ENCODE peak calls at places on chromosomes 1 and 21, in five cellular contexts. One of them, this sample, is unnamed.

GRCh38 chr1:234270581-234271242 is 102.5 kb upstream of the COA6 start:
- DNase-seq in cardiac muscle cell: no peak
- DNase-seq in GM23338: no peak
- DNase-seq in fibroblast of lung: no peak
- DNase-seq in RWPE1: no peak
- DNase-seq in this sample: no peak

GRCh38 chr1:1281533-1282321 is 1.5 kb downstream of the SCNN1D start:
- DNase-seq in cardiac muscle cell: no peak
- DNase-seq in RWPE1: no peak
- DNase-seq in fibroblast of lung: no peak
- DNase-seq in GM23338: no peak
- DNase-seq in this sample: no peak

GRCh38 chr1:37945743-37946702 is 830 bp downstream of the INPP5B start:
- DNase-seq in cardiac muscle cell: no peak
- DNase-seq in fibroblast of lung: peak
- DNase-seq in RWPE1: no peak
- DNase-seq in GM23338: peak
- DNase-seq in this sample: peak

GRCh38 chr1:40039757-40040510 is 595 bp upstream of the CAP1 start:
- DNase-seq in GM23338: peak
- DNase-seq in cardiac muscle cell: peak
- DNase-seq in RWPE1: peak
- DNase-seq in fibroblast of lung: peak
- DNase-seq in this sample: peak

GRCh38 chr1:110477445-110477957 is 26.6 kb downstream of the PROK1 start:
- DNase-seq in fibroblast of lung: no peak
- DNase-seq in RWPE1: no peak
- DNase-seq in cardiac muscle cell: no peak
- DNase-seq in GM23338: peak
- DNase-seq in this sample: no peak

GRCh38 chr1:7680791-7681165 is 90.3 kb upstream of the VAMP3 start:
- DNase-seq in RWPE1: no peak
- DNase-seq in cardiac muscle cell: no peak
- DNase-seq in fibroblast of lung: no peak
- DNase-seq in GM23338: peak
- DNase-seq in this sample: no peak

GRCh38 chr21:15521644-15522001 is 208.2 kb upstream of the USP25 start:
- DNase-seq in fibroblast of lung: no peak
- DNase-seq in RWPE1: no peak
- DNase-seq in cardiac muscle cell: no peak
- DNase-seq in GM23338: no peak
- DNase-seq in this sample: no peak

GRCh38 chr1:27602510-27603319 is 1.2 kb downstream of the AHDC1 start:
- DNase-seq in GM23338: peak
- DNase-seq in fibroblast of lung: no peak
- DNase-seq in cardiac muscle cell: peak
- DNase-seq in RWPE1: peak
- DNase-seq in this sample: no peak

GRCh38 chr1:220628431-220628830 is 61.7 kb upstream of the C1orf115 start:
- DNase-seq in GM23338: peak
- DNase-seq in fibroblast of lung: no peak
- DNase-seq in RWPE1: no peak
- DNase-seq in cardiac muscle cell: no peak
- DNase-seq in this sample: no peak

GRCh38 chr1:98704474-98704873 is 43.0 kb downstream of the SNX7 start:
- DNase-seq in GM23338: peak
- DNase-seq in fibroblast of lung: peak
- DNase-seq in RWPE1: no peak
- DNase-seq in cardiac muscle cell: no peak
- DNase-seq in this sample: no peak

GRCh38 chr1:161709373-161709772 is 2.3 kb downstream of the FCRLA start:
- DNase-seq in cardiac muscle cell: no peak
- DNase-seq in fibroblast of lung: no peak
- DNase-seq in GM23338: no peak
- DNase-seq in RWPE1: no peak
- DNase-seq in this sample: no peak

GRCh38 chr1:161706483-161707347 is at the start of gene FCRLA:
- DNase-seq in RWPE1: peak
- DNase-seq in cardiac muscle cell: peak
- DNase-seq in fibroblast of lung: peak
- DNase-seq in GM23338: no peak
- DNase-seq in this sample: no peak

GRCh38 chr1:161705537-161705936 is 1.5 kb upstream of the FCRLA start:
- DNase-seq in cardiac muscle cell: no peak
- DNase-seq in RWPE1: no peak
- DNase-seq in fibroblast of lung: no peak
- DNase-seq in GM23338: no peak
- DNase-seq in this sample: no peak

GRCh38 chr1:161706116-161706482 is 930 bp upstream of the FCRLA start:
- DNase-seq in RWPE1: no peak
- DNase-seq in GM23338: no peak
- DNase-seq in fibroblast of lung: no peak
- DNase-seq in cardiac muscle cell: no peak
- DNase-seq in this sample: no peak

GRCh38 chr1:161707503-161707902 is 474 bp downstream of the FCRLA start:
- DNase-seq in RWPE1: no peak
- DNase-seq in cardiac muscle cell: no peak
- DNase-seq in fibroblast of lung: no peak
- DNase-seq in GM23338: no peak
- DNase-seq in this sample: no peak
- H3K27ac ChIP-seq in RWPE1: no peak
- H3K27ac ChIP-seq in cardiac muscle cell: no peak
- H3K27ac ChIP-seq in fibroblast of lung: no peak
- H3K27ac ChIP-seq in GM23338: no peak
- H3K27ac ChIP-seq in this sample: no peak

GRCh38 chr1:22037520-22037919 is 15.0 kb upstream of the CDC42 start:
- DNase-seq in GM23338: peak
- DNase-seq in RWPE1: no peak
- DNase-seq in fibroblast of lung: no peak
- DNase-seq in cardiac muscle cell: no peak
- DNase-seq in this sample: no peak

GRCh38 chr1:22041505-22041904 is 11.0 kb upstream of the CDC42 start:
- DNase-seq in GM23338: no peak
- DNase-seq in cardiac muscle cell: no peak
- DNase-seq in RWPE1: no peak
- DNase-seq in fibroblast of lung: no peak
- DNase-seq in this sample: no peak

GRCh38 chr1:22039594-22040347 is 12.7 kb upstream of the CDC42 start:
- DNase-seq in RWPE1: peak
- DNase-seq in GM23338: peak
- DNase-seq in cardiac muscle cell: peak
- DNase-seq in fibroblast of lung: peak
- DNase-seq in this sample: peak

GRCh38 chr1:22043175-22043769 is 9.2 kb upstream of the CDC42 start:
- DNase-seq in fibroblast of lung: no peak
- DNase-seq in GM23338: no peak
- DNase-seq in RWPE1: peak
- DNase-seq in cardiac muscle cell: no peak
- DNase-seq in this sample: no peak

GRCh38 chr1:22038036-22038435 is 14.5 kb upstream of the CDC42 start:
- DNase-seq in fibroblast of lung: no peak
- DNase-seq in GM23338: no peak
- DNase-seq in RWPE1: no peak
- DNase-seq in cardiac muscle cell: no peak
- DNase-seq in this sample: no peak
- H3K27ac ChIP-seq in fibroblast of lung: no peak
- H3K27ac ChIP-seq in GM23338: no peak
- H3K27ac ChIP-seq in RWPE1: no peak
- H3K27ac ChIP-seq in cardiac muscle cell: peak
- H3K27ac ChIP-seq in this sample: peak

GRCh38 chr1:22641247-22641646 is 2.2 kb upstream of the C1QC start:
- DNase-seq in GM23338: no peak
- DNase-seq in RWPE1: no peak
- DNase-seq in cardiac muscle cell: no peak
- DNase-seq in fibroblast of lung: no peak
- DNase-seq in this sample: no peak

GRCh38 chr1:22645936-22646335 is 2.5 kb downstream of the C1QC start:
- DNase-seq in GM23338: no peak
- DNase-seq in RWPE1: no peak
- DNase-seq in cardiac muscle cell: no peak
- DNase-seq in fibroblast of lung: no peak
- DNase-seq in this sample: peak

GRCh38 chr1:22641906-22642636 is 1.4 kb upstream of the C1QC start:
- DNase-seq in RWPE1: peak
- DNase-seq in cardiac muscle cell: peak
- DNase-seq in fibroblast of lung: peak
- DNase-seq in GM23338: peak
- DNase-seq in this sample: no peak

GRCh38 chr1:22643928-22644327 is 495 bp downstream of the C1QC start:
- DNase-seq in GM23338: no peak
- DNase-seq in cardiac muscle cell: no peak
- DNase-seq in RWPE1: no peak
- DNase-seq in fibroblast of lung: no peak
- DNase-seq in this sample: no peak

DNA sequence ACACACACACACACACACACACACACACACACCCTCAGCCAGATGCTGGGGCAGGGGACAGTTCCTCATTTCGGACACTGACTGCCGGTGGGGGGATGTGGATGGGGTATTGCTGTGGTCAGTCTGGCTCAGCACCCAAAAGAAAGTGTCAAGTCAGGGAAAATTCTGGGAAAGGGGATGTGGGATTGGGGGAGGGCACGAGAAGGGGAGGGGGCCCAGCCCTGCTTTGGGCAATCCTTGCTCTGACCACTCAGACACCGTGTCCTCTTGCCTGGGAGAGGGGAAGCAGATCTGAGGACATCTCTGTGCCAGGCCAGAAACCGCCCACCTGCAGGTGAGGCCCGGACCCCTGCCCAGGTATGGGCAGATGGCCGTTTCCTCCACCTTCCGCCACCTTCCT is at the start of gene C1QC:
- DNase-seq in cardiac muscle cell: no peak
- DNase-seq in fibroblast of lung: no peak
- DNase-seq in RWPE1: no peak
- DNase-seq in GM23338: no peak
- DNase-seq in this sample: no peak
- H3K27ac ChIP-seq in cardiac muscle cell: no peak
- H3K27ac ChIP-seq in fibroblast of lung: no peak
- H3K27ac ChIP-seq in RWPE1: no peak
- H3K27ac ChIP-seq in GM23338: no peak
- H3K27ac ChIP-seq in this sample: no peak

DNA sequence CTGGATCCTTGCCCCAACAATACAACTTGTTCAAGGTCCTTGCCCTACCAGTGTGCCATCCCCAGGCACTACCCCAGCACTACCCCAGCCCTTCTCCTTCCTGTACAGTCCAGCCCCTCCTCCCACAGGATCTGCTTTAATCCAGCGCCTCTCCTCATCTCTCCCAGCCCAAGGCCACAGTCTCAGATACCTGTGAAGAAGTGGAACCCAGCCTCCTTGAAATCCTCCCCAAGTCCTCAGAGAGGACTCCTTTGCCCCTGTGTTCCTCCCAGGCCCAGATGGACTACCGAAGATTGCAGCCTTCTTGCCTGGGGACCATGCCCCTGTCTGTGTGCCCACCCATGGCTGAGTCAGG is 6.5 kb upstream of the CDC20 start:
- DNase-seq in cardiac muscle cell: no peak
- DNase-seq in GM23338: no peak
- DNase-seq in fibroblast of lung: no peak
- DNase-seq in RWPE1: no peak
- DNase-seq in this sample: no peak
- H3K27ac ChIP-seq in cardiac muscle cell: no peak
- H3K27ac ChIP-seq in GM23338: no peak
- H3K27ac ChIP-seq in fibroblast of lung: no peak
- H3K27ac ChIP-seq in RWPE1: peak
- H3K27ac ChIP-seq in this sample: no peak

GRCh38 chr1:53091841-53092645 is 30.0 kb downstream of the PODN start:
- DNase-seq in fibroblast of lung: no peak
- DNase-seq in RWPE1: no peak
- DNase-seq in cardiac muscle cell: no peak
- DNase-seq in GM23338: no peak
- DNase-seq in this sample: no peak
- H3K27ac ChIP-seq in fibroblast of lung: no peak
- H3K27ac ChIP-seq in RWPE1: no peak
- H3K27ac ChIP-seq in cardiac muscle cell: no peak
- H3K27ac ChIP-seq in GM23338: no peak
- H3K27ac ChIP-seq in this sample: no peak

DNA sequence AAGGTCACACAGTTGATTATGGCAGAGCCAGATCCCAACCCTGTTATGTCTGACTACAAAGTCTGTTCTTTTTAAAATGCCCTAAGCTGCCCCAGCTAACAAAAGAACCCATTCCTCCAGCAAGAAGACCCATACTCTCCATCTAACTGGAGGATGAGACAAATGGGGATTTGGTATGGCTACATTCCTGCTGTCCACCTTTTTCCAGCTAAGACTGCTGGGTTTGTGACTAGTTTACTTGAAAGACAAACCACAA is 112.8 kb downstream of the KIAA0319L start:
- DNase-seq in RWPE1: no peak
- DNase-seq in cardiac muscle cell: no peak
- DNase-seq in fibroblast of lung: no peak
- DNase-seq in GM23338: no peak
- DNase-seq in this sample: no peak
- H3K27ac ChIP-seq in RWPE1: no peak
- H3K27ac ChIP-seq in cardiac muscle cell: no peak
- H3K27ac ChIP-seq in fibroblast of lung: no peak
- H3K27ac ChIP-seq in GM23338: no peak
- H3K27ac ChIP-seq in this sample: no peak

DNA sequence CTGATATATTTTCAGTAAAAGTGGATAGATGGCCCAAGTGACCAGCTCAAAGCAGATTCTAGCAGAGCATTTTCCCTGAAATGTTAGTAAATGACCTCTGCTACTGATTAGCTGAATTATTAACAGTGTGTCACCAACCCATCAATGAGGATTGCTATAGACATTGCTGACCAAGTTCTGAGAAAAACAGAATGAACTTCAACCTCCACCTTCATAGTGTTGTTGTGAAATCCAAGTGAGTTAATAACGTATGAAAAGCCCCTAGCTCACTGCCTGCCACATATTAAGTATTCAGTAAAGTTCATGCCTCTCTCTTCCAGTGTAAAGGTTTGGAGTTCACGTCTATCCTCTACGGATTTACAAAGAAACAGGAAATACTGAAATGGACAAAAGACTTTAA is 15.8 kb downstream of the PLPP3 start:
- DNase-seq in fibroblast of lung: no peak
- DNase-seq in RWPE1: no peak
- DNase-seq in GM23338: no peak
- DNase-seq in cardiac muscle cell: no peak
- DNase-seq in this sample: no peak
- H3K27ac ChIP-seq in fibroblast of lung: no peak
- H3K27ac ChIP-seq in RWPE1: no peak
- H3K27ac ChIP-seq in GM23338: peak
- H3K27ac ChIP-seq in cardiac muscle cell: no peak
- H3K27ac ChIP-seq in this sample: no peak

This sample was measured in HL-60.